ENCODE peak calls at places on chromosomes 5 and 9, in ten cellular contexts. One of them, this sample, is unnamed.

GRCh38 chr5:16570121-16570815 is 46.5 kb downstream of the RETREG1 start:
- DNase-seq in endothelial cell: no peak
- DNase-seq in DMS53: no peak
- DNase-seq in EH: peak
- DNase-seq in T follicular helper cell: no peak
- DNase-seq in fibroblast of mammary gland: peak
- DNase-seq in GM12878: no peak
- DNase-seq in tibial artery: no peak
- DNase-seq in adrenal gland: no peak
- DNase-seq in CD4-positive, alpha-beta memory T cell: no peak
- DNase-seq in this sample: no peak

GRCh38 chr5:177393206-177393765 is 7.2 kb downstream of the PFN3 start:
- DNase-seq in endothelial cell: no peak
- DNase-seq in DMS53: no peak
- DNase-seq in EH: no peak
- DNase-seq in T follicular helper cell: no peak
- DNase-seq in fibroblast of mammary gland: no peak
- DNase-seq in GM12878: no peak
- DNase-seq in tibial artery: no peak
- DNase-seq in adrenal gland: no peak
- DNase-seq in CD4-positive, alpha-beta memory T cell: no peak
- DNase-seq in this sample: no peak

GRCh38 chr5:159053216-159053615 is 46.5 kb downstream of the EBF1 start:
- DNase-seq in endothelial cell: no peak
- DNase-seq in DMS53: no peak
- DNase-seq in EH: no peak
- DNase-seq in T follicular helper cell: no peak
- DNase-seq in fibroblast of mammary gland: no peak
- DNase-seq in GM12878: no peak
- DNase-seq in tibial artery: no peak
- DNase-seq in adrenal gland: no peak
- DNase-seq in CD4-positive, alpha-beta memory T cell: no peak
- DNase-seq in this sample: no peak

GRCh38 chr9:78905387-78905786 is 608.5 kb downstream of the PSAT1 start:
- DNase-seq in endothelial cell: no peak
- DNase-seq in DMS53: no peak
- DNase-seq in EH: no peak
- DNase-seq in T follicular helper cell: no peak
- DNase-seq in fibroblast of mammary gland: no peak
- DNase-seq in GM12878: no peak
- DNase-seq in tibial artery: no peak
- DNase-seq in adrenal gland: no peak
- DNase-seq in CD4-positive, alpha-beta memory T cell: no peak
- DNase-seq in this sample: no peak

GRCh38 chr5:119323630-119324000 is 32.2 kb upstream of the TNFAIP8 start:
- DNase-seq in endothelial cell: no peak
- DNase-seq in DMS53: peak
- DNase-seq in EH: peak
- DNase-seq in T follicular helper cell: no peak
- DNase-seq in fibroblast of mammary gland: peak
- DNase-seq in GM12878: no peak
- DNase-seq in tibial artery: no peak
- DNase-seq in adrenal gland: no peak
- DNase-seq in CD4-positive, alpha-beta memory T cell: no peak
- DNase-seq in this sample: no peak

GRCh38 chr9:120610975-120611689 is 31.2 kb upstream of the CDK5RAP2 start:
- DNase-seq in endothelial cell: no peak
- DNase-seq in DMS53: peak
- DNase-seq in EH: no peak
- DNase-seq in T follicular helper cell: no peak
- DNase-seq in fibroblast of mammary gland: no peak
- DNase-seq in GM12878: no peak
- DNase-seq in tibial artery: no peak
- DNase-seq in adrenal gland: no peak
- DNase-seq in CD4-positive, alpha-beta memory T cell: no peak
- DNase-seq in this sample: no peak

GRCh38 chr9:111527347-111527746 is 2.4 kb downstream of the ZNF483 start:
- DNase-seq in endothelial cell: no peak
- DNase-seq in DMS53: no peak
- DNase-seq in EH: no peak
- DNase-seq in T follicular helper cell: no peak
- DNase-seq in fibroblast of mammary gland: no peak
- DNase-seq in GM12878: no peak
- DNase-seq in tibial artery: no peak
- DNase-seq in adrenal gland: no peak
- DNase-seq in CD4-positive, alpha-beta memory T cell: no peak
- DNase-seq in this sample: no peak

GRCh38 chr5:109478830-109479229 is 69.1 kb upstream of the PJA2 start:
- DNase-seq in endothelial cell: no peak
- DNase-seq in DMS53: no peak
- DNase-seq in EH: no peak
- DNase-seq in T follicular helper cell: no peak
- DNase-seq in fibroblast of mammary gland: no peak
- DNase-seq in GM12878: no peak
- DNase-seq in tibial artery: no peak
- DNase-seq in adrenal gland: no peak
- DNase-seq in CD4-positive, alpha-beta memory T cell: no peak
- DNase-seq in this sample: no peak

GRCh38 chr5:36606437-36607113 is at the start of gene SLC1A3:
- DNase-seq in endothelial cell: peak
- DNase-seq in DMS53: peak
- DNase-seq in EH: peak
- DNase-seq in T follicular helper cell: no peak
- DNase-seq in fibroblast of mammary gland: peak
- DNase-seq in GM12878: peak
- DNase-seq in tibial artery: peak
- DNase-seq in adrenal gland: peak
- DNase-seq in CD4-positive, alpha-beta memory T cell: no peak
- DNase-seq in this sample: peak

GRCh38 chr5:83974151-83974822 is 253.6 kb upstream of the HAPLN1 start:
- DNase-seq in endothelial cell: no peak
- DNase-seq in DMS53: peak
- DNase-seq in EH: peak
- DNase-seq in T follicular helper cell: no peak
- DNase-seq in fibroblast of mammary gland: no peak
- DNase-seq in GM12878: no peak
- DNase-seq in tibial artery: no peak
- DNase-seq in adrenal gland: no peak
- DNase-seq in CD4-positive, alpha-beta memory T cell: no peak
- DNase-seq in this sample: no peak

GRCh38 chr9:94919376-94920098 is 193.0 kb downstream of the AOPEP start:
- DNase-seq in endothelial cell: no peak
- DNase-seq in DMS53: no peak
- DNase-seq in EH: peak
- DNase-seq in T follicular helper cell: no peak
- DNase-seq in fibroblast of mammary gland: peak
- DNase-seq in GM12878: no peak
- DNase-seq in tibial artery: no peak
- DNase-seq in adrenal gland: no peak
- DNase-seq in CD4-positive, alpha-beta memory T cell: no peak
- DNase-seq in this sample: no peak

GRCh38 chr5:178249191-178249989 is 16.8 kb upstream of the PHYKPL start:
- DNase-seq in endothelial cell: no peak
- DNase-seq in DMS53: no peak
- DNase-seq in EH: peak
- DNase-seq in T follicular helper cell: no peak
- DNase-seq in fibroblast of mammary gland: peak
- DNase-seq in GM12878: no peak
- DNase-seq in tibial artery: no peak
- DNase-seq in adrenal gland: no peak
- DNase-seq in CD4-positive, alpha-beta memory T cell: peak
- DNase-seq in this sample: no peak